ENCODE peak calls at places on chromosomes 7 and 10, in six cellular contexts. T is stomach, P is ovary, Z is SK-N-SH, L is H1, W is upper lobe of left lung. V is an unnamed sample.

GRCh38 chr7:97835296-97836138 is 36.7 kb downstream of the ASNS start:
- DNase-seq in T (peak; percentile 71), P (no peak), Z (peak; percentile 61), L (peak; percentile 83), W (no peak), V (no peak)

GRCh38 chr7:388023-388355 is 98.0 kb downstream of the FOXL3 start:
- DNase-seq in T (peak; percentile 9), P (peak; percentile 6), Z (no peak), L (peak; percentile 41), W (no peak), V (no peak)

GRCh38 chr7:152989889-152990380 is 230.4 kb downstream of the ACTR3B start:
- DNase-seq in T (no peak), P (no peak), Z (no peak), L (no peak), W (no peak), V (no peak)

GRCh38 chr10:13349776-13350274 is 1.7 kb upstream of the SEPHS1 start:
- DNase-seq in T (peak; percentile 37), P (peak; percentile 53), Z (peak; percentile 39), L (peak; percentile 87), W (peak; percentile 67), V (peak; percentile 70)

GRCh38 chr7:128888756-128889095 is 21.8 kb downstream of the KCP start:
- DNase-seq in T (no peak), P (no peak), Z (no peak), L (peak; percentile 54), W (peak; percentile 65), V (peak; percentile 39)

GRCh38 chr10:71326464-71326881 is 7.4 kb downstream of the SLC29A3 start:
- DNase-seq in T (peak; percentile 68), P (no peak), Z (no peak), L (no peak), W (no peak), V (no peak)

GRCh38 chr10:93437000-93437945 is 44.9 kb downstream of the MYOF start:
- DNase-seq in T (peak; percentile 67), P (peak; percentile 73), Z (no peak), L (peak; percentile 68), W (no peak), V (peak; percentile 89)

GRCh38 chr10:63115732-63116383 is 17.3 kb upstream of the NRBF2 start:
- DNase-seq in T (peak; percentile 32), P (peak; percentile 55), Z (no peak), L (no peak), W (no peak), V (peak; percentile 85)

GRCh38 chr10:77592510-77592909 is 45.1 kb downstream of the KCNMA1 start:
- DNase-seq in T (no peak), P (no peak), Z (no peak), L (no peak), W (no peak), V (no peak)

GRCh38 chr7:631966-632830 is 94.3 kb upstream of the DNAAF5 start:
- DNase-seq in T (no peak), P (no peak), Z (no peak), L (no peak), W (no peak), V (no peak)

GRCh38 chr7:22375359-22376048 is 18.6 kb upstream of the RAPGEF5 start:
- DNase-seq in T (no peak), P (no peak), Z (peak; percentile 54), L (no peak), W (no peak), V (no peak)

GRCh38 chr10:734481-734880 is 45.0 kb upstream of the DIP2C start:
- DNase-seq in T (no peak), P (no peak), Z (no peak), L (no peak), W (no peak), V (no peak)

GRCh38 chr7:74674166-74674565 is 16.6 kb downstream of the GTF2I start:
- DNase-seq in T (no peak), P (no peak), Z (no peak), L (no peak), W (no peak), V (no peak)

GRCh38 chr10:99777918-99778716 is 4.3 kb upstream of the ABCC2 start:
- DNase-seq in T (no peak), P (no peak), Z (no peak), L (no peak), W (no peak), V (no peak)

GRCh38 chr10:98258683-98259454 is 9.1 kb downstream of the LOXL4 start:
- DNase-seq in T (no peak), P (peak; percentile 20), Z (no peak), L (no peak), W (peak; percentile 71), V (no peak)
- TF ChIP-seq EP300 in T (no peak), P (no peak), Z (no peak), L (no peak), W (no peak), V (no peak)

DNA sequence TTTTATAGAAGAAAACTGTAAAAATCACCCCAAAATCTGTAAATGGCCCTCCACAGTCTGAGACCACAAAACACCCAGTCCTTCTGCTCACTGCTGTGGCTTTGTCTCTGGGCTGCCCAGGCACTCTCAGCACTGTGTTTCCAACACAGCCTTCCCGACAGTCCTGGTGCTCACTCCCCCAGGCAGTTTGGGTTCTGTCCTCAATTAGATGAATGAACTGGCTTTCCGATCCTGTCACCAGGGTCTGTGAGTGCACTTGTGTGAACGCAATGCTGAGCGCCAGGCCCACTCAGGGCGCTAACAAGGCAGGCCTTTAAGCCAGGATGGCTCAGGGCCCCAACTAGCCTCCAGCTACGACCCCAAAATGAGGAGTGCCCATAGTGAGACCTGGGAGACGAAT is 3.3 kb downstream of the MAD1L1 start:
- DNase-seq in T (no peak), P (no peak), Z (peak; percentile 67), L (no peak), W (no peak), V (no peak)
- H3K4me1 ChIP-seq in T (peaks cover 27% of the 10 kb centered on the region), P (peaks cover 3% of the 10 kb centered on the region), Z (no peaks in the 10 kb centered on the region), L (peaks cover 2% of the 10 kb centered on the region), W (peaks cover 20% of the 10 kb centered on the region), V (peaks cover 22% of the 10 kb centered on the region)

GRCh38 chr10:119598397-119598796 is 1.6 kb upstream of the TIAL1 start:
- DNase-seq in T (no peak), P (no peak), Z (no peak), L (no peak), W (no peak), V (no peak)

GRCh38 chr10:119595715-119596515 is 849 bp downstream of the TIAL1 start:
- DNase-seq in T (peak; percentile 34), P (peak; percentile 66), Z (no peak), L (peak; percentile 53), W (peak; percentile 87), V (peak; percentile 83)

GRCh38 chr10:119595134-119595714 is 1.5 kb downstream of the TIAL1 start:
- DNase-seq in T (no peak), P (no peak), Z (no peak), L (no peak), W (no peak), V (no peak)

GRCh38 chr10:119596537-119597404 is at the start of gene TIAL1:
- DNase-seq in T (peak; percentile 98), P (peak; percentile 96), Z (peak; percentile 89), L (peak; percentile 94), W (peak; percentile 97), V (peak; percentile 99)

DNA sequence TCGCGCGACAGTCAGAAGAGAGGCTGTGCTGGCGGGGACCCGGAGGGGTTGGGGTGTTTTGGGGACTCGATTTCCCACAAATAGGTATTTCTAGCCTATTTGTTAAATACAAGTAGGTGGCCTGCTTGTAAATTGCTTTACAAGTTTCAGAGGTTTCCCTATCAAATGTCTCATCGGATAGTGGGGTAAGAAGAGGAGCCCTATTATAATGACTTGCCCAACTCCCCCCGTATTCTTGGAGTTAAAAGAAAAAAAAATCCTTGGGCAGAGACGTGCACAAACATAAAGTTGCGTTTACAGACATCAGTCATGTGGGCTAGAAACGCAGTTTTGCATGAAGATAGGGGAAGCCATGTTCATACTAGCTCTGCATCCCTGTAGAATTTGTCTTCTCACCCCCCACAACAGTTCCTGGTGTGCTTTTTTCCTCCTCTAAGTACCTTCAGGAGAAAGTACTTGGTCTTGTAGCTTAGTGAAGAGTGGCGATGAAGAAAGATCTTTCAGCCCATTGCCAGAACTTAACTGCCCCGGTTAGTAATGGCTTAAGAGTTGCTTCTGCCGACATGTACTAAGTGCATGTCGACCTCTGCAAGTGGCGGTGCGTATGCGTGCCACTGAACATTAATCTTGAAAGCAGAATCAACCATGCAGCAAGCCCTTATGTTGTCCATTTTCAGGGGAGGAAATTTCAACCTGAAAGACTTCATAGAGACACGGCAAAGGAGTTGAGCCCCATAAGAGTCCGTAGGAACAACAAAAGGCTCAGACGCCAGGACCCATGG is 832 bp upstream of the TIAL1 start:
- DNase-seq in T (no peak), P (peak; percentile 32), Z (no peak), L (no peak), W (no peak), V (no peak)
- H3K27ac ChIP-seq in T (no peak overlapping the region), P (no peak overlapping the region), Z (peak overlapping the region; percentile 74), L (peak overlapping the region; percentile 53), W (peak overlapping the region; percentile 90), V (peak overlapping the region; percentile 97)

DNA sequence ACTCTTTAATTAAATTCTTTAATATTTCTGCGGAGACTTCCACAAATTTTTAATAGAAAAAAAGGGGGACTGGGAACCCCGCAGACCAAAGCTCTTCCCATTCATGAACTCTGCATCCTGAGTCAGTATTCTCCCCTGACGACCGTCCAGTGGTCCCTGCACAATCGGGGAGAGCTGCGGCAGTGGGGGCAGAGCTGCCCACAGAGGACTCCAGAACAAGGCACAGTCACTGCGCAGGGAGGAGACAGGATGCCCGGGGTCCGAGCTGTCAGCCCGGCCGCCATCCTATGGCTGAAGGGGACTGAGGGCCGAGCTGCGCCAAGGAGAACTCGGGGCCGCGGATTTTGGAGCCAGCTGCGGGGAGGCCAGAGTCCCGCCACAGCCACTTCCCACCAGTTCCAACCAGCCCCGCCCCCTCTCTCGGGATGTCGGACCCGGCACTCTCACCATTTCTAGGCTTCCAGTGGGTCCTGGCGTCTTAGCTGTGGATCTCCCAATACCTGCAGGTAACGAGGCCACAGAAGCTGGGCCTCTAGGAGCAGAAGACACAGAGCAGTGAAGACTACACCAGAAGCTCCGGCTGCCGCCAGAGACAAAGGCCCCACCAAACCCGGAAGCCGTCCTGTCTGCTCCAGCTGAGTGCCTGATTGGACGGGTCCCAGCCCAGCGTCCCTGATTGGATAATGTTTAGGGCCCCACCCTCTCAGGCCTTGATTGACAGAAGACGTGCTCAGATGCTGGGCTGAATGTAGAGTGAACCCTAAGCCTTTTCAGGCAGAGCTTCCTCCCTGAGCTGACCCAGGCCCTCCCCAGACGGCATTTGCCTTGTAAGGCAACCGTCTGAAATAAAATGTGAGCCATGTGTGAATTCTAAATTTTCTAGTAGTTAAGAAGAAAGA is at the start of gene ERV3-1:
- DNase-seq in T (peak; percentile 96), P (peak; percentile 93), Z (peak; percentile 93), L (peak; percentile 88), W (peak; percentile 85), V (peak; percentile 99)
- TF ChIP-seq EP300 in T (no peak), P (no peak), Z (no peak), L (no peak), W (no peak), V (no peak)

DNA sequence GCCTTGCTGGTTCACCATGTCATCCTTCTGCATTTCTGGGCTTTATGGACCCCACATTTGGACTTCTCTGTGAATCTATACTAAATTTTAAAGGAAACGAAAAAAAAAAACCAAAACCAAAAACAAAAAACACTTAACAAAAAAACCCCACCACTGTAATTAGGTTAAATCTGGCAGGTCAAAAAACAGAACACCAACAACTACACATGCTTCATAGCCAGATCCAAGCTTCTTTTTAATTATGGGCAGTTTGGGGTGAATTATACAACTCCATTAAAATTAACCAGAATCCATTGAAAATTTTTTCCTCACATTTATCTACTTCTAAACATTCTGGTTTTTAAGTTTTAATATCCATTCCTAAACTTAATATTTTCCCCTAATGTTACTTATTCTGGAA is 58.4 kb downstream of the CDK6 start:
- DNase-seq in T (no peak), P (no peak), Z (no peak), L (no peak), W (no peak), V (no peak)
- H3K4me1 ChIP-seq in T (peaks cover 13% of the 10 kb centered on the region), P (peaks cover 3% of the 10 kb centered on the region), Z (peaks cover 22% of the 10 kb centered on the region), L (no peaks in the 10 kb centered on the region), W (peaks cover 19% of the 10 kb centered on the region), V (peaks cover 21% of the 10 kb centered on the region)

V was measured in suprapubic skin.